ENCODE peak calls at places on chromosomes 11 and 22, in six cellular contexts. F is SK-N-MC, S is suprapubic skin, U is HCT116, H is spleen, R is Panc1. B is an unnamed sample.

GRCh38 chr11:102360681-102361080 is 13.7 kb downstream of the BIRC2 start:
- DNase-seq in F (no peak), S (no peak), U (no peak), H (no peak), R (no peak), B (no peak)

GRCh38 chr11:87832216-87832615 is 343.0 kb downstream of the RAB38 start:
- DNase-seq in F (no peak), S (no peak), U (no peak), H (no peak), R (no peak), B (no peak)

GRCh38 chr11:118152552-118153471 is at the start of gene SCN4B:
- DNase-seq in F (no peak), S (no peak), U (no peak), H (no peak), R (no peak), B (no peak)

GRCh38 chr22:20579273-20580120 is 72.1 kb downstream of the MED15 start:
- DNase-seq in F (no peak), S (no peak), U (no peak), H (peak; percentile 64), R (no peak), B (no peak)

GRCh38 chr11:4187055-4187988 is 92.7 kb downstream of the RRM1 start:
- DNase-seq in F (no peak), S (peak; percentile 95), U (peak; percentile 29), H (peak; percentile 96), R (peak; percentile 52), B (peak; percentile 85)

GRCh38 chr22:24506802-24507438 is 11.8 kb downstream of the UPB1 start:
- DNase-seq in F (no peak), S (no peak), U (no peak), H (no peak), R (no peak), B (no peak)

GRCh38 chr11:75562836-75563484 is 907 bp downstream of the SERPINH1 start:
- DNase-seq in F (no peak), S (no peak), U (no peak), H (no peak), R (no peak), B (no peak)

GRCh38 chr22:41801147-41801819 is 804 bp downstream of the CCDC134 start:
- DNase-seq in F (no peak), S (no peak), U (no peak), H (no peak), R (no peak), B (no peak)

GRCh38 chr11:97764193-97764592 is 1256.6 kb upstream of the CNTN5 start:
- DNase-seq in F (no peak), S (no peak), U (no peak), H (no peak), R (no peak), B (no peak)

GRCh38 chr11:6498121-6498520 is 1.0 kb downstream of the DNHD1 start:
- DNase-seq in F (no peak), S (no peak), U (no peak), H (no peak), R (no peak), B (no peak)

GRCh38 chr11:33829430-33830141 is 55.3 kb upstream of the FBXO3 start:
- DNase-seq in F (no peak), S (no peak), U (peak; percentile 40), H (no peak), R (peak; percentile 67), B (peak; percentile 32)

GRCh38 chr11:15654397-15654915 is 539.7 kb downstream of the INSC start:
- DNase-seq in F (no peak), S (no peak), U (no peak), H (no peak), R (no peak), B (no peak)

GRCh38 chr11:105689636-105690035 is 79.8 kb downstream of the GRIA4 start:
- DNase-seq in F (no peak), S (no peak), U (no peak), H (no peak), R (no peak), B (no peak)

GRCh38 chr22:38570841-38571364 is 920 bp upstream of the DMC1 start:
- DNase-seq in F (no peak), S (peak; percentile 64), U (peak; percentile 7), H (peak; percentile 78), R (no peak), B (no peak)

GRCh38 chr11:2122222-2122906 is 16.8 kb downstream of the IGF2 start:
- DNase-seq in F (no peak), S (no peak), U (no peak), H (peak; percentile 51), R (no peak), B (no peak)

GRCh38 chr11:94186342-94187203 is 57.9 kb downstream of the PANX1 start:
- DNase-seq in F (no peak), S (no peak), U (no peak), H (no peak), R (no peak), B (no peak)

GRCh38 chr11:42048141-42048540 is 588.7 kb upstream of the LRRC4C start:
- DNase-seq in F (no peak), S (no peak), U (no peak), H (no peak), R (no peak), B (no peak)

GRCh38 chr11:42043312-42043711 is 583.9 kb upstream of the LRRC4C start:
- DNase-seq in F (no peak), S (no peak), U (no peak), H (no peak), R (no peak), B (no peak)
- H3K9me3 ChIP-seq in F (no peaks in the 10 kb centered on the region), S (no peaks in the 10 kb centered on the region), U (peaks cover 9% of the 10 kb centered on the region), H (peaks cover 13% of the 10 kb centered on the region), R (no peaks in the 10 kb centered on the region), B (peaks cover 5% of the 10 kb centered on the region)

GRCh38 chr11:61361237-61361636 is 445 bp downstream of the CYB561A3 start:
- DNase-seq in F (no peak), S (no peak), U (no peak), H (no peak), R (no peak), B (no peak)

GRCh38 chr11:61357894-61358239 is 3.8 kb downstream of the CYB561A3 start:
- DNase-seq in F (no peak), S (no peak), U (no peak), H (no peak), R (no peak), B (no peak)

GRCh38 chr11:61358566-61358965 is 3.1 kb downstream of the CYB561A3 start:
- DNase-seq in F (no peak), S (no peak), U (no peak), H (no peak), R (no peak), B (no peak)

GRCh38 chr11:61357233-61357893 is 4.3 kb downstream of the CYB561A3 start:
- DNase-seq in F (no peak), S (no peak), U (no peak), H (peak; percentile 86), R (no peak), B (no peak)

GRCh38 chr11:61359541-61359940 is 2.1 kb downstream of the CYB561A3 start:
- DNase-seq in F (no peak), S (no peak), U (no peak), H (no peak), R (no peak), B (no peak)
- H3K27ac ChIP-seq in F (no peak overlapping the region), S (no peak overlapping the region), U (no peak overlapping the region), H (no peak overlapping the region), R (no peak overlapping the region), B (no peak overlapping the region)

GRCh38 chr11:12318791-12319733 is 58.3 kb upstream of the PARVA start:
- DNase-seq in F (peak; percentile 99), S (no peak), U (no peak), H (no peak), R (no peak), B (no peak)
- TF ChIP-seq POLR2AphosphoS5 in F (peak; percentile 53), S (no peak), U (no peak), H (no peak), R (no peak), B (no peak)

GRCh38 chr22:47918936-47919505 is 1156.6 kb downstream of the TBC1D22A start:
- DNase-seq in F (no peak), S (no peak), U (no peak), H (no peak), R (no peak), B (no peak)
- H3K9me3 ChIP-seq in F (no peaks in the 10 kb centered on the region), S (peaks cover 5% of the 10 kb centered on the region), U (peaks cover 3% of the 10 kb centered on the region), H (peaks cover 8% of the 10 kb centered on the region), R (no peaks in the 10 kb centered on the region), B (no peaks in the 10 kb centered on the region)

GRCh38 chr22:44752285-44753188 is at the start of gene ARHGAP8:
- DNase-seq in F (no peak), S (no peak), U (no peak), H (peak; percentile 75), R (no peak), B (no peak)
- H3K27ac ChIP-seq in F (no peak within 1 kb of the TSS), S (no peak within 1 kb of the TSS), U (peak within 1 kb of the TSS; percentile 76), H (no peak within 1 kb of the TSS), R (peak within 1 kb of the TSS; percentile 57), B (peak within 1 kb of the TSS; percentile 84)

GRCh38 chr11:77619576-77620198 is 17.9 kb downstream of the CLNS1A start:
- DNase-seq in F (no peak), S (no peak), U (peak; percentile 44), H (no peak), R (peak; percentile 64), B (no peak)
- TF ChIP-seq POLR2AphosphoS5 in F (no peak), S (no peak), U (no peak), H (no peak), R (no peak), B (no peak)

B was measured in breast epithelium.